ENCODE peak calls at places on chromosomes 4 and X, in six cellular contexts. P is HepG2, X is GM12878, J is K562, I is H1, O is GM12891. M is an unnamed sample.
A peak's percentile ranks its signal among the peaks of the same experiment; 100 is the strongest.

GRCh38 chrX:121598356-121598755 is 550.9 kb downstream of the GLUD2 start:
- DNase-seq in P (no peak), X (no peak), J (no peak), I (no peak), O (no peak), M (no peak)

GRCh38 chr4:151420408-151420807 is 11.4 kb downstream of the FHIP1A start:
- DNase-seq in P (no peak), X (no peak), J (no peak), I (no peak), O (no peak), M (no peak)

GRCh38 chr4:20760053-20760452 is 59.8 kb downstream of the PACRGL start:
- DNase-seq in P (no peak), X (no peak), J (peak; percentile 23), I (peak; percentile 45), O (no peak), M (no peak)

GRCh38 chr4:173135241-173135847 is 33.3 kb upstream of the GALNT7 start:
- DNase-seq in P (no peak), X (no peak), J (no peak), I (no peak), O (no peak), M (no peak)

GRCh38 chr4:76250962-76251361 is 559 bp upstream of the FAM47E start:
- DNase-seq in P (no peak), X (no peak), J (no peak), I (no peak), O (no peak), M (no peak)

GRCh38 chrX:129984196-129984962 is 1.9 kb downstream of the BCORL1 start:
- DNase-seq in P (no peak), X (no peak), J (peak; percentile 73), I (peak; percentile 53), O (no peak), M (peak; percentile 42)

GRCh38 chr4:100841911-100842310 is 324.1 kb upstream of the EMCN start:
- DNase-seq in P (no peak), X (no peak), J (no peak), I (no peak), O (no peak), M (no peak)

GRCh38 chr4:60948008-60948407 is 252.1 kb upstream of the ADGRL3 start:
- DNase-seq in P (no peak), X (no peak), J (no peak), I (no peak), O (no peak), M (no peak)

GRCh38 chr4:120130786-120131185 is 64.1 kb upstream of the MAD2L1 start:
- DNase-seq in P (no peak), X (no peak), J (no peak), I (no peak), O (no peak), M (no peak)

GRCh38 chrX:152575331-152575730 is 62.4 kb upstream of the GABRQ start:
- DNase-seq in P (no peak), X (no peak), J (no peak), I (no peak), O (no peak), M (no peak)

GRCh38 chr4:71595576-71596108 is 188.2 kb downstream of the GC start:
- DNase-seq in P (no peak), X (no peak), J (no peak), I (no peak), O (no peak), M (no peak)

GRCh38 chr4:123415977-123416376 is 19.4 kb downstream of the SPRY1 start:
- DNase-seq in P (peak; percentile 82), X (no peak), J (no peak), I (no peak), O (no peak), M (no peak)

GRCh38 chr4:174408841-174409552 is 113.3 kb downstream of the HPGD start:
- DNase-seq in P (no peak), X (no peak), J (no peak), I (no peak), O (no peak), M (no peak)

GRCh38 chr4:98290511-98290910 is 29.3 kb downstream of the RAP1GDS1 start:
- DNase-seq in P (no peak), X (no peak), J (no peak), I (no peak), O (no peak), M (no peak)

GRCh38 chr4:76611164-76611563 is 176.1 kb downstream of the SHROOM3 start:
- DNase-seq in P (no peak), X (no peak), J (no peak), I (no peak), O (no peak), M (no peak)

GRCh38 chrX:136728393-136728792 is 52.3 kb downstream of the ARHGEF6 start:
- DNase-seq in P (no peak), X (no peak), J (no peak), I (no peak), O (no peak), M (no peak)

GRCh38 chr4:153181293-153182080 is 22.8 kb upstream of the TRIM2 start:
- DNase-seq in P (no peak), X (no peak), J (no peak), I (no peak), O (no peak), M (no peak)

GRCh38 chr4:110611968-110612447 is 10.9 kb downstream of the PITX2 start:
- DNase-seq in P (no peak), X (no peak), J (no peak), I (peak; percentile 52), O (no peak), M (no peak)

GRCh38 chr4:150072906-150073714 is 5.1 kb upstream of the DCLK2 start:
- DNase-seq in P (no peak), X (no peak), J (no peak), I (no peak), O (no peak), M (no peak)

GRCh38 chr4:74157116-74157742 is 689 bp upstream of the MTHFD2L start:
- DNase-seq in P (peak; percentile 12), X (no peak), J (no peak), I (no peak), O (no peak), M (no peak)

GRCh38 chr4:37503231-37503630 is 182.9 kb downstream of the RELL1 start:
- DNase-seq in P (no peak), X (no peak), J (peak; percentile 0), I (no peak), O (no peak), M (no peak)

GRCh38 chr4:82753238-82753637 is 45.4 kb downstream of the SCD5 start:
- DNase-seq in P (no peak), X (no peak), J (no peak), I (no peak), O (no peak), M (no peak)

GRCh38 chrX:9144643-9145290 is 110.8 kb upstream of the FAM9B start:
- DNase-seq in P (no peak), X (no peak), J (no peak), I (no peak), O (no peak), M (no peak)

DNA sequence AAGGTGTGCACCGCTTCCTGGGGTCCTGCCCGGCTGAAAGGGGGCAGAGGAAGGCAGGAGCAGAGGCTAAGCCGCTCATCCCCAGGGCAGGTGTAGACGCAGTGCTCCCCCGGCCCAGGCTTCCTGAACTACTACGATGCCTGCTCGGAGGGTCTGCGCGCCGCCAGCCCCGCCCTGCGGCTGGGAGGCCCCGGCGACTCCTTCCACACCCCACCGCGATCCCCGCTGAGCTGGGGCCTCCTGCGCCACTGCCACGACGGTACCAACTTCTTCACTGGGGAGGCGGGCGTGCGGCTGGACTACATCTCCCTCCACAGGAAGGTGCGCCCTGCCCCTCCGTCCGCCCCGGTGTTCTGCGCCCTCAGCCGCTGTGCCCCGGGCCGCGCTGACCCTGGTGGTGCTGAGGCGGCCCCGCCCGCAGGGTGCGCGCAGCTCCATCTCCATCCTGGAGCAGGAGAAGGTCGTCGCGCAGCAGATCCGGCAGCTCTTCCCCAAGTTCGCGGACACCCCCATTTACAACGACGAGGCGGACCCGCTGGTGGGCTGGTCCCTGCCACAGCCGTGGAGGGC is 8.4 kb upstream of the SLC26A1 start:
- DNase-seq in P (no peak), X (no peak), J (no peak), I (no peak), O (no peak), M (no peak)
- TF ChIP-seq POLR2AphosphoS5 in P (no peak), X (no peak), J (no peak), I (no peak), O (no peak), M (no peak)

GRCh38 chr4:184968784-184969201 is 49.5 kb upstream of the HELT start:
- DNase-seq in P (no peak), X (no peak), J (no peak), I (no peak), O (no peak), M (no peak)
- TF ChIP-seq POLR2A in P (no peak), X (no peak), J (no peak), I (no peak), O (no peak), M (no peak)

GRCh38 chrX:17605676-17606075 is 131.6 kb upstream of the SCML1 start:
- DNase-seq in P (no peak), X (no peak), J (no peak), I (no peak), O (no peak), M (no peak)

GRCh38 chrX:17606211-17606610 is 131.1 kb upstream of the SCML1 start:
- DNase-seq in P (no peak), X (no peak), J (no peak), I (no peak), O (no peak), M (no peak)

GRCh38 chrX:17613979-17614572 is 123.2 kb upstream of the SCML1 start:
- DNase-seq in P (peak; percentile 24), X (no peak), J (no peak), I (no peak), O (no peak), M (no peak)

GRCh38 chrX:17610788-17611187 is 126.5 kb upstream of the SCML1 start:
- DNase-seq in P (no peak), X (no peak), J (no peak), I (no peak), O (no peak), M (no peak)

DNA sequence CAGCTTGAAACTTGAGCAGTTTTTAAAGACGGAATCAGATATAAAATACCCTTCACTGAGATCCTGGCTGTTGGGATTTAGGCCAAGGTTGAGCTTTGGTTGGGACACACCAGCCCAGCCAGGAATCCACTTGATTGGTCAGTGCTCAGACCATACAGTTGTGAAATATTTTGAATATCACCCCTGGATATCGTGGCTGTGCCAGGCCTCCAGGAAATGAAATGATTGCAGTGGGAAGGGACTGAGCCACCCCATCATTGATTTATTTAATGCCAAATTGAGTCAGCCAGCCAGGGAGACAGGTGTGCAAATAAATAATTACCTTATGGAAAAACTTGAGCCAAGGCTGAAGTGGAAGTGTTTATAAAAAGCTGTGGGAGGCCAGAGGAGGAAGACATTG is 128.4 kb upstream of the SCML1 start:
- DNase-seq in P (no peak), X (no peak), J (no peak), I (no peak), O (no peak), M (no peak)
- TF ChIP-seq TAF1 in P (no peak), X (no peak), J (no peak), I (no peak), O (no peak), M (no peak)

DNA sequence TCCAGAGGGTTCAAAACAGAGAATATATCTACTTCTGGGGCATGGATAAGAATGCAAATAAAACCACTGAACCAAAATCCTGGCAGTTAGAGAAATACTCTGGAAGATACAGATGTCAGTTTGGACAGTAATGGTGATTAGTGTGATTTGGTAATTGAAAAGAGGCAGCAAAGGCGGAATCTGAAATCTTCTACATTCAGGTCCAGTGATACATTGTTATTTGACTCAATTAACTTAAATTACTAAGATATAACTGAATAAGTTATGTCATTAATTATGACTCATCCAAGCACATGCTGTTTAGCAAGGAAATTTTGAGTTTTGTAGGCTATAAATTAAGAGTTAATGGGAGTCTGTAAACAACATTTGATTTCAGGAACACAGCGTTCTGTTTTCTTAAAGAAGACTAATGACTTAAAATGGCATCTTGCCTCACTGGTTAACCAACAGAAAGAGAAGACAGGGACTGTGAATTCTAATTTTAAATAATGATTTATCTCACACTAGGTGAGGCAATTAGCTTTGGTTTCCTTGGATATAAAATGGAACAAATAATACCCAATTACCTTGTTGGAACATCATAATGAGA is 937.1 kb downstream of the PDHA2 start:
- DNase-seq in P (no peak), X (no peak), J (no peak), I (no peak), O (no peak), M (no peak)
- TF ChIP-seq POLR2AphosphoS5 in P (no peak), X (no peak), J (no peak), I (no peak), O (no peak), M (no peak)

M was measured in GM12892.